ENCODE peak calls at places on chromosomes 16 and 17, in four cellular contexts. One of them, this sample, is unnamed.
A peak's percentile ranks its signal among the peaks of the same experiment; 100 is the strongest.

GRCh38 chr17:29124135-29124930 is 55.9 kb downstream of the MYO18A start:
- DNase-seq in uterus: peak; percentile 49
- DNase-seq in endothelial cell of umbilical vein: peak; percentile 61
- DNase-seq in Peyer's patch: no peak
- DNase-seq in this sample: peak; percentile 88

GRCh38 chr16:19488213-19488640 is 33.7 kb downstream of the GDE1 start:
- DNase-seq in uterus: no peak
- DNase-seq in endothelial cell of umbilical vein: no peak
- DNase-seq in Peyer's patch: no peak
- DNase-seq in this sample: no peak

GRCh38 chr17:64240741-64241347 is 22.2 kb downstream of the TEX2 start:
- DNase-seq in uterus: peak; percentile 74
- DNase-seq in endothelial cell of umbilical vein: peak; percentile 75
- DNase-seq in Peyer's patch: no peak
- DNase-seq in this sample: no peak

GRCh38 chr16:47461598-47462266 is 601 bp downstream of the PHKB start:
- DNase-seq in uterus: no peak
- DNase-seq in endothelial cell of umbilical vein: peak; percentile 71
- DNase-seq in Peyer's patch: no peak
- DNase-seq in this sample: peak; percentile 92

GRCh38 chr17:58329808-58330543 is 1.4 kb upstream of the TSPOAP1 start:
- DNase-seq in uterus: no peak
- DNase-seq in endothelial cell of umbilical vein: no peak
- DNase-seq in Peyer's patch: peak; percentile 43
- DNase-seq in this sample: peak; percentile 82

GRCh38 chr16:5490499-5490898 is 392.9 kb upstream of the EEF2KMT start:
- DNase-seq in uterus: no peak
- DNase-seq in endothelial cell of umbilical vein: no peak
- DNase-seq in Peyer's patch: no peak
- DNase-seq in this sample: peak; percentile 60

GRCh38 chr17:63116967-63117366 is 150.9 kb downstream of the TANC2 start:
- DNase-seq in uterus: no peak
- DNase-seq in endothelial cell of umbilical vein: no peak
- DNase-seq in Peyer's patch: no peak
- DNase-seq in this sample: no peak

GRCh38 chr17:58344791-58345157 is 7.2 kb downstream of the SUPT4H1 start:
- DNase-seq in uterus: no peak
- DNase-seq in endothelial cell of umbilical vein: no peak
- DNase-seq in Peyer's patch: peak; percentile 67
- DNase-seq in this sample: peak; percentile 67

GRCh38 chr17:81509687-81510523 is 2.7 kb downstream of the ACTG1 start:
- DNase-seq in uterus: no peak
- DNase-seq in endothelial cell of umbilical vein: peak; percentile 27
- DNase-seq in Peyer's patch: no peak
- DNase-seq in this sample: peak; percentile 69

GRCh38 chr16:78800535-78800934 is 701.1 kb downstream of the WWOX start:
- DNase-seq in uterus: no peak
- DNase-seq in endothelial cell of umbilical vein: no peak
- DNase-seq in Peyer's patch: no peak
- DNase-seq in this sample: no peak

DNA sequence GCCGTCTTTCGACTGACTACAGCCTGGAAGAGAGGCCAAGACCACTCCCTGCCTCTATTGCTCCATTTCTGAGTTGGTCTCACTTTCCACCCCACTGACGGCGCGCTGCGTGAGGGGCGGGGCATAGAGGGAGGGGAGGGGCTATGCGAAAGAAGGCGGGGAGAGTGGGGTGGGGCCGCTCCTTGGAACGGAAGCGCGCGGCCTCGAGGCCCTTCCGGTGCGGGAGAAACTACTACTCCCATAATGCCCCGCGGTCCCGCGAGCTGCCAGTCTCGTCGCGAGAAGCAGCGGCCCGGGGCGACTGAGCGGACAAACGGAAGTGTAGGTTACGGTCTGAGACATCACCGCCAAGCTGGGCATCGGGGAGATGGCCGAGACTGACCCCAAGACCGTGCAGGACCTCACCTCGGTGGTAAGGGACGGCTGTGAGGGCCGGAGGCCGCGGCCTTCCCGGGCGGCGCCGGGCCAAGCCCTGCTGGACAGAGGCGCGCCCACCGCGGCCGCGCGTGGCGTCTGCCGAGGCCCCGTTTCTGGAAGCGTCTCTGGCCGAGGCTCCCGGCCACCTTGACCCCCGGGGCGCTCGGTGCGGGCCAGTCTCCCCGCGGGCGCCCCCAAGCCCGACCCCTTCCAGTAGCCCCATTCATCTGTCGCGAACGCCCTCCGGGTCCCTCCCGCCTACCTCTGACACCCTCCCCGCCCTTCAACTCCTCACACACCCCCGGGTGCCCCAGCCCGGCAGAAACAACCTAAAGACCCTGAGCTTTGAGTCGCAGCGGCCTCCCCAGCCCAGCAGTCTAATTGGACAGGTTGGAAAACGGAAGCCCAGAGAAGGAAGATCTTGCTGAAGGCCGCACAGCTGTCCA is at the start of gene HSBP1:
- DNase-seq in uterus: peak; percentile 92
- DNase-seq in endothelial cell of umbilical vein: peak; percentile 91
- DNase-seq in Peyer's patch: peak; percentile 94
- DNase-seq in this sample: peak; percentile 96
- TF ChIP-seq POLR2A in uterus: peak; percentile 60
- TF ChIP-seq POLR2A in endothelial cell of umbilical vein: peak; percentile 76
- TF ChIP-seq POLR2A in Peyer's patch: peak; percentile 55
- TF ChIP-seq POLR2A in this sample: peak; percentile 65

GRCh38 chr17:37714897-37715296 is 30.0 kb downstream of the HNF1B start:
- DNase-seq in uterus: no peak
- DNase-seq in endothelial cell of umbilical vein: no peak
- DNase-seq in Peyer's patch: no peak
- DNase-seq in this sample: no peak

GRCh38 chr17:37711113-37711512 is 33.7 kb downstream of the HNF1B start:
- DNase-seq in uterus: no peak
- DNase-seq in endothelial cell of umbilical vein: no peak
- DNase-seq in Peyer's patch: no peak
- DNase-seq in this sample: no peak

GRCh38 chr17:37713624-37714023 is 31.2 kb downstream of the HNF1B start:
- DNase-seq in uterus: no peak
- DNase-seq in endothelial cell of umbilical vein: no peak
- DNase-seq in Peyer's patch: no peak
- DNase-seq in this sample: no peak

GRCh38 chr17:37710344-37710886 is 34.4 kb downstream of the HNF1B start:
- DNase-seq in uterus: no peak
- DNase-seq in endothelial cell of umbilical vein: peak; percentile 86
- DNase-seq in Peyer's patch: no peak
- DNase-seq in this sample: peak; percentile 51

GRCh38 chr17:37713028-37713431 is 31.8 kb downstream of the HNF1B start:
- DNase-seq in uterus: no peak
- DNase-seq in endothelial cell of umbilical vein: no peak
- DNase-seq in Peyer's patch: no peak
- DNase-seq in this sample: no peak
- TF ChIP-seq POLR2A in uterus: no peak
- TF ChIP-seq POLR2A in endothelial cell of umbilical vein: no peak
- TF ChIP-seq POLR2A in Peyer's patch: no peak
- TF ChIP-seq POLR2A in this sample: no peak

DNA sequence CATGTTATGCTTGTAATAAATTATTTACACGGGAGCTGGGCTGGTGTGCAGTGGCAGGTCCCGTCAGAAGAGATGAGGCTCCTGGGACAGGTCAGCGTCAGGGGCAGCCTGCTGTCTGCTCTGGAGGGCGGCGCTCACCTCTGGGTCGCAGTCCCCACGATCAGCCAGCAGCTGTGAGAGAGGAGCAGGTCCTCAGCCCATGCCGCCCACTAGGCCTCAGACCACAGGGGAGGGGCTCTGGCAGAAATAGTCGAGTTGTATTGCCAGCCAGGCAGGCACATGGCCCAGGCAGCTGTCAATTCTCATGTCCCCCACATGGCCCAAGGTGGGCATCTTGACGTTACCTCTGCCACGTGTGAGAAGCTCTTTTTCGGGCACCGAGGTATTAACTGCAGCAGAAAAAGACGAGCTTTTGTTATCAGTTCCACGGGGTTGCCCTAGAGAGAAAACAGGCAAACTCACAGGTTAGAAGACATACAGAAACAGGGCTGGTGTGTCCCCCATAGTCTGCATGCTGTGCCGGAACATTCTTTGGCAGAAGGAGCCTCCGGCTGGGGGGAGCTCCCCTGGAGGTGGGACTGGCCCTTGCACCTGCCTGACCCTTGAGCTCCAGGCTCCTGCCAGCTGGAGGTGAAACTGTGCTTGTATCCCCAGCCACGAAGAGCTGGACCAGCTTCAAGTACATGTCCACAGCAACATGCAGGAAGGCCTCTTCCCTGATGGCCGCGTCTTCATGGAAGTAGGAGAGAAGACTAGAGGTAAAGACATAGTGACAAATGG is 17.4 kb downstream of the ZNF276 start:
- DNase-seq in uterus: no peak
- DNase-seq in endothelial cell of umbilical vein: no peak
- DNase-seq in Peyer's patch: no peak
- DNase-seq in this sample: no peak
- TF ChIP-seq POLR2A in uterus: no peak
- TF ChIP-seq POLR2A in endothelial cell of umbilical vein: no peak
- TF ChIP-seq POLR2A in Peyer's patch: no peak
- TF ChIP-seq POLR2A in this sample: no peak

GRCh38 chr16:89905511-89906140 is 13.0 kb upstream of the MC1R start:
- DNase-seq in uterus: no peak
- DNase-seq in endothelial cell of umbilical vein: no peak
- DNase-seq in Peyer's patch: no peak
- DNase-seq in this sample: peak; percentile 67
- TF ChIP-seq POLR2A in uterus: no peak
- TF ChIP-seq POLR2A in endothelial cell of umbilical vein: peak; percentile 12
- TF ChIP-seq POLR2A in Peyer's patch: no peak
- TF ChIP-seq POLR2A in this sample: no peak

GRCh38 chr16:54970016-54970415 is 39.4 kb downstream of the IRX5 start:
- DNase-seq in uterus: no peak
- DNase-seq in endothelial cell of umbilical vein: no peak
- DNase-seq in Peyer's patch: no peak
- DNase-seq in this sample: no peak
- TF ChIP-seq POLR2A in uterus: no peak
- TF ChIP-seq POLR2A in endothelial cell of umbilical vein: no peak
- TF ChIP-seq POLR2A in Peyer's patch: no peak
- TF ChIP-seq POLR2A in this sample: no peak

DNA sequence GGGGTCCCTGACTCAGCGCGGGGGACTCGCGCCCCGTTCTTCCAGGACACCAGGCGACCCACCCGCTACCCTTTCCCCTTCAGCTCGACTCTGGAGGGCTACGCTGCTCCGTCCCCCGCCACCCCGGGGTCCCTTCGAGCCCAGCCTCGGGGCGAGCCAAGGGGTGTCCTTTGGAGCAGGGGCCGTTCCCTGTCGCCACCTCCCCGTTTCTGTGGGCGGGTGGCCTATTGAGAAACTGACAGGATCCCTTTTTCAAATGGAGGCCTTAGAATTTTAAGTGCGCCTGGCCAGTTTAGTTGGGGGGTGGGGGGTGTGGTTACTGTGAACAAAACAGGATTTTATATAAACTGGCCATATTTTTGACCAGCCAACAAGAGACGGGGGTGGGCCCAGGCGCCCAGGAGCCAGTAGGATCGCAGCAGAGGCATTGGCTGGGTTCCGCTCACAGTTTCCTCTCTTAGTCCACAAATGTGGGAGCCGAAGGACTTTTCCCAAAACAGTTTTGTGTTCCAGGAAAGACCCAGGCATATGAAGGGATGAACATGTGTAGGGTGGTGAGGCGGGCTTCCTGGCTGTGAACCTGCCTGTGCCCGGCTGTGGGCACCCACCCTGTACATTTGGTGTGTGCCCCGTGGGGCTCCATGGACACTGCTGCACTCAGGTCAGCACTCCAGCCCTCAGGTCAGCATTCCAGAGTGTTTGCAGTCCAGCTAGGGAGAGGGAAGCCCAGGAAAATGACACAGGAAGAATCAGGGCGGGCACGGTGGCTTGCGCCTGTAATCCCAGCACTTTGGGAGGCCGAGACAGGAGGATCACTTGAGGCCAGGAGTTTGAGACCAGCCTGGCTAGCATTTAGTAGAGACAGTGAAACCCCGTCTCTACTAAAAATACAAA is 722 bp upstream of the TIMP2 start:
- DNase-seq in uterus: peak; percentile 95
- DNase-seq in endothelial cell of umbilical vein: peak; percentile 85
- DNase-seq in Peyer's patch: peak; percentile 31
- DNase-seq in this sample: peak; percentile 77
- TF ChIP-seq POLR2A in uterus: peak; percentile 53
- TF ChIP-seq POLR2A in endothelial cell of umbilical vein: no peak
- TF ChIP-seq POLR2A in Peyer's patch: no peak
- TF ChIP-seq POLR2A in this sample: no peak